ENCODE peak calls at places on chromosomes 1 and 21, in six cellular contexts. One of them, this sample, is unnamed.

GRCh38 chr1:234963904-234964702 is 164.5 kb downstream of the TOMM20 start:
- DNase-seq in breast epithelium: no peak
- DNase-seq in left lung: no peak
- DNase-seq in pancreas: no peak
- DNase-seq in GM23338: no peak
- DNase-seq in CD8-positive, alpha-beta T cell: no peak
- DNase-seq in this sample: no peak

GRCh38 chr1:199113265-199113869 is 474.5 kb downstream of the PTPRC start:
- DNase-seq in breast epithelium: no peak
- DNase-seq in left lung: peak; percentile 48
- DNase-seq in pancreas: no peak
- DNase-seq in GM23338: peak; percentile 74
- DNase-seq in CD8-positive, alpha-beta T cell: peak; percentile 33
- DNase-seq in this sample: peak; percentile 8

GRCh38 chr21:31173881-31174555 is 135.7 kb upstream of the KRTAP19-8 start:
- DNase-seq in breast epithelium: no peak
- DNase-seq in left lung: peak; percentile 37
- DNase-seq in pancreas: no peak
- DNase-seq in GM23338: no peak
- DNase-seq in CD8-positive, alpha-beta T cell: no peak
- DNase-seq in this sample: no peak

GRCh38 chr1:28199328-28200233 is 23.1 kb upstream of the PTAFR start:
- DNase-seq in breast epithelium: no peak
- DNase-seq in left lung: no peak
- DNase-seq in pancreas: no peak
- DNase-seq in GM23338: no peak
- DNase-seq in CD8-positive, alpha-beta T cell: peak; percentile 49
- DNase-seq in this sample: no peak

GRCh38 chr1:192161974-192162373 is 3.7 kb downstream of the RGS18 start:
- DNase-seq in breast epithelium: no peak
- DNase-seq in left lung: no peak
- DNase-seq in pancreas: no peak
- DNase-seq in GM23338: no peak
- DNase-seq in CD8-positive, alpha-beta T cell: no peak
- DNase-seq in this sample: no peak

GRCh38 chr1:158121604-158122254 is 59.0 kb upstream of the CD1D start:
- DNase-seq in breast epithelium: no peak
- DNase-seq in left lung: no peak
- DNase-seq in pancreas: no peak
- DNase-seq in GM23338: peak; percentile 88
- DNase-seq in CD8-positive, alpha-beta T cell: no peak
- DNase-seq in this sample: peak; percentile 66

GRCh38 chr1:179038528-179039281 is 13.0 kb downstream of the FAM20B start:
- DNase-seq in breast epithelium: no peak
- DNase-seq in left lung: no peak
- DNase-seq in pancreas: no peak
- DNase-seq in GM23338: no peak
- DNase-seq in CD8-positive, alpha-beta T cell: no peak
- DNase-seq in this sample: no peak

GRCh38 chr21:32719085-32719484 is 8.7 kb downstream of the SYNJ1 start:
- DNase-seq in breast epithelium: no peak
- DNase-seq in left lung: no peak
- DNase-seq in pancreas: no peak
- DNase-seq in GM23338: no peak
- DNase-seq in CD8-positive, alpha-beta T cell: no peak
- DNase-seq in this sample: peak; percentile 14

GRCh38 chr1:35287807-35288640 is 19.5 kb downstream of the ZMYM4 start:
- DNase-seq in breast epithelium: no peak
- DNase-seq in left lung: no peak
- DNase-seq in pancreas: no peak
- DNase-seq in GM23338: no peak
- DNase-seq in CD8-positive, alpha-beta T cell: no peak
- DNase-seq in this sample: no peak

GRCh38 chr1:232352956-232353355 is 277.0 kb downstream of the SIPA1L2 start:
- DNase-seq in breast epithelium: no peak
- DNase-seq in left lung: no peak
- DNase-seq in pancreas: no peak
- DNase-seq in GM23338: no peak
- DNase-seq in CD8-positive, alpha-beta T cell: no peak
- DNase-seq in this sample: no peak

GRCh38 chr1:198523183-198523942 is 17.1 kb downstream of the ATP6V1G3 start:
- DNase-seq in breast epithelium: no peak
- DNase-seq in left lung: no peak
- DNase-seq in pancreas: no peak
- DNase-seq in GM23338: no peak
- DNase-seq in CD8-positive, alpha-beta T cell: no peak
- DNase-seq in this sample: no peak

GRCh38 chr1:1895050-1895398 is 4.1 kb upstream of the GNB1 start:
- DNase-seq in breast epithelium: no peak
- DNase-seq in left lung: no peak
- DNase-seq in pancreas: peak; percentile 36
- DNase-seq in GM23338: no peak
- DNase-seq in CD8-positive, alpha-beta T cell: no peak
- DNase-seq in this sample: no peak
- H3K4me1 ChIP-seq in breast epithelium: peaks cover 16% of the 10 kb centered on the region
- H3K4me1 ChIP-seq in left lung: peaks cover 20% of the 10 kb centered on the region
- H3K4me1 ChIP-seq in pancreas: peaks cover 7% of the 10 kb centered on the region
- H3K4me1 ChIP-seq in GM23338: peaks cover 11% of the 10 kb centered on the region
- H3K4me1 ChIP-seq in CD8-positive, alpha-beta T cell: peaks cover 52% of the 10 kb centered on the region
- H3K4me1 ChIP-seq in this sample: peaks cover 27% of the 10 kb centered on the region

DNA sequence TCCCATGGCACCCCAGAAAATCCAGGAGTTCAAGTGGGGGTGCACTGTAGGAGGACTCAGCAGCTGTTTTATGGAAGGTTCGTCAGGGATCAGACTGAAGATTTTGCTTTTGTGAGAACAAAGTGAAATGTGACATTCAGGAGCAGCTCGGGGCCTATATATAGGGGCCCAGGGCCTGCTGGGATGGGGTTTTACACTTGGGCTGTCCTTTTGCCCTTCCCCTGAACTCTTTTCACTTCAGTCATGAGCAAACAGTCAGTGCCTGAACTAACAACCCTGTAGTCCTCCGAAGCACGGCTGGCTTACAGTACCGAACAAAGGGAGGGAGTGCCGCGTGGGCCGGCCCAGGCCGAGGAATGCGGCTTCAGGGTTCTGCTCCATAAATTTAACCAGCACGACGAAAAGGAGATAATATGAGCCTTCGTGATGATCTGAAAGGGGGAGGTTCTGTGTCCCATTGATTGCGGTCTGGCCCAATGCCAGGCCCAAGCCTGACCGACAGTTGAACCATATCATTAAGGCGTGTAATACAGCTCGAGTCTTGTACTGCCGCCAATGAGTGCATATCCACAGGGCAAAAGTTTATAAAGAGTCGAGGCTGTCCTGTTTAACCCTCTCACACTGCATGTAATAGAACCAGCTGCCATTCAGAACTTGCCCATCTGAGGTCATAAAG is 139.9 kb downstream of the DHRS3 start:
- DNase-seq in breast epithelium: peak; percentile 77
- DNase-seq in left lung: peak; percentile 81
- DNase-seq in pancreas: peak; percentile 88
- DNase-seq in GM23338: peak; percentile 42
- DNase-seq in CD8-positive, alpha-beta T cell: no peak
- DNase-seq in this sample: peak; percentile 91
- H3K4me3 ChIP-seq in breast epithelium: peak overlapping the region; percentile 29
- H3K4me3 ChIP-seq in left lung: no peak overlapping the region
- H3K4me3 ChIP-seq in pancreas: no peak overlapping the region
- H3K4me3 ChIP-seq in GM23338: no peak overlapping the region
- H3K4me3 ChIP-seq in CD8-positive, alpha-beta T cell: no peak overlapping the region
- H3K4me3 ChIP-seq in this sample: no peak overlapping the region

GRCh38 chr1:162217674-162218073 is 148.2 kb downstream of the NOS1AP start:
- DNase-seq in breast epithelium: no peak
- DNase-seq in left lung: no peak
- DNase-seq in pancreas: no peak
- DNase-seq in GM23338: no peak
- DNase-seq in CD8-positive, alpha-beta T cell: no peak
- DNase-seq in this sample: no peak

GRCh38 chr1:162220009-162220539 is 150.6 kb downstream of the NOS1AP start:
- DNase-seq in breast epithelium: no peak
- DNase-seq in left lung: no peak
- DNase-seq in pancreas: no peak
- DNase-seq in GM23338: peak; percentile 60
- DNase-seq in CD8-positive, alpha-beta T cell: no peak
- DNase-seq in this sample: no peak

GRCh38 chr1:162218546-162218945 is 149.1 kb downstream of the NOS1AP start:
- DNase-seq in breast epithelium: no peak
- DNase-seq in left lung: no peak
- DNase-seq in pancreas: no peak
- DNase-seq in GM23338: no peak
- DNase-seq in CD8-positive, alpha-beta T cell: no peak
- DNase-seq in this sample: no peak

GRCh38 chr1:162219461-162219860 is 150.0 kb downstream of the NOS1AP start:
- DNase-seq in breast epithelium: no peak
- DNase-seq in left lung: no peak
- DNase-seq in pancreas: no peak
- DNase-seq in GM23338: no peak
- DNase-seq in CD8-positive, alpha-beta T cell: no peak
- DNase-seq in this sample: no peak

DNA sequence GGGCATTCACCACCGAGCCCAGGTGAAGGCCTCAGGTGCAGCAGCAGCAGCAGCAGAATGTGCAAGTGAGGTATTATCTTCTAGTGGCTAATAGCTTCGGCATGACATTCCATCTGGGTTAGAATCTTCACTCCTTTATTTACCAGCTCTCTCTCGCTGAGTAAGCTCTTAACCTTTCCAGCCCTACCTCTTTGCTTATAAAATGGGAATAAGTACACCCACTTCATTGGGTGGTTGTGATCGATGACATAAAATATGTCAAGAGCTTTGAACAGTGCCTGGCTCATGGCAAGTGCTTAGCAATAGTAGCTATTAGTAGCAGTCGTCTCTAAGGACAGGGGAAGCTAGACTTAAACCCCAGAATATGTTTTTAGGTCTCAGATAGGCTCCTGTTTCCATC is 149.5 kb downstream of the NOS1AP start:
- DNase-seq in breast epithelium: no peak
- DNase-seq in left lung: no peak
- DNase-seq in pancreas: no peak
- DNase-seq in GM23338: no peak
- DNase-seq in CD8-positive, alpha-beta T cell: no peak
- DNase-seq in this sample: no peak
- H3K4me1 ChIP-seq in breast epithelium: peaks cover 18% of the 10 kb centered on the region
- H3K4me1 ChIP-seq in left lung: peaks cover 13% of the 10 kb centered on the region
- H3K4me1 ChIP-seq in pancreas: peaks cover 3% of the 10 kb centered on the region
- H3K4me1 ChIP-seq in GM23338: peaks cover 90% of the 10 kb centered on the region
- H3K4me1 ChIP-seq in CD8-positive, alpha-beta T cell: no peaks in the 10 kb centered on the region
- H3K4me1 ChIP-seq in this sample: peaks cover 10% of the 10 kb centered on the region

DNA sequence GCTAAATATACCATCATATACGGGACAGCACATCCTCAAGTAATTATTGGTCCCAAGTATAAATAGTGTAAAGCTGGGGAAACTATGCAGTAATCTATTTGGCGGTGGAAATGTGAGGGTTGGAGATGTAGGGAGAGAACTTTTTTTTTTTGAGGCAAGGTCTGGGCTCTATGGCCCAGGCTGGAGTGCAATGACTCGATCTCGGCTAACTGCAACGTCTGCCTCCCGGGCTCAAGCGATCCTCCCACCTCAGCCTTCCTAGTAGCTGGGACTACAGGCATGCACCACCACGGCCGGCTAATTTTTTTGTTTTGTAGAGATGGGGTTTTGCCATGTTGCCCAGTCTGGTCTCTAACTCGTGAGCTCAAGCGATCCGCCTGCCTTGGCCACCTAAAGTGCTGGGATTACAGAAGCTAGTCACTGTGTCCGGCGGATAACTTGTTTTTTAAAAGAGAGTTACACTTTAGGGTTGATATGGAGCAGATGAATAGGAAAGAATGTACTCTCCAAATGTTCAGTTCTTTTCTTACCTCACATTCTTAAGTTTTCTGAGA is 1.9 kb downstream of the IFT25 start:
- DNase-seq in breast epithelium: no peak
- DNase-seq in left lung: no peak
- DNase-seq in pancreas: no peak
- DNase-seq in GM23338: no peak
- DNase-seq in CD8-positive, alpha-beta T cell: no peak
- DNase-seq in this sample: no peak
- H3K4me3 ChIP-seq in breast epithelium: no peak overlapping the region
- H3K4me3 ChIP-seq in left lung: no peak overlapping the region
- H3K4me3 ChIP-seq in pancreas: no peak overlapping the region
- H3K4me3 ChIP-seq in GM23338: no peak overlapping the region
- H3K4me3 ChIP-seq in CD8-positive, alpha-beta T cell: no peak overlapping the region
- H3K4me3 ChIP-seq in this sample: no peak overlapping the region

GRCh38 chr1:91725961-91726704 is 159.8 kb downstream of the TGFBR3 start:
- DNase-seq in breast epithelium: peak; percentile 44
- DNase-seq in left lung: no peak
- DNase-seq in pancreas: no peak
- DNase-seq in GM23338: no peak
- DNase-seq in CD8-positive, alpha-beta T cell: no peak
- DNase-seq in this sample: peak; percentile 40

GRCh38 chr1:91729621-91730348 is 156.2 kb downstream of the TGFBR3 start:
- DNase-seq in breast epithelium: no peak
- DNase-seq in left lung: no peak
- DNase-seq in pancreas: no peak
- DNase-seq in GM23338: no peak
- DNase-seq in CD8-positive, alpha-beta T cell: no peak
- DNase-seq in this sample: no peak

GRCh38 chr1:91730781-91731732 is 154.9 kb downstream of the TGFBR3 start:
- DNase-seq in breast epithelium: peak; percentile 90
- DNase-seq in left lung: peak; percentile 58
- DNase-seq in pancreas: no peak
- DNase-seq in GM23338: peak; percentile 5
- DNase-seq in CD8-positive, alpha-beta T cell: no peak
- DNase-seq in this sample: peak; percentile 59

GRCh38 chr1:91724644-91725043 is 161.3 kb downstream of the TGFBR3 start:
- DNase-seq in breast epithelium: no peak
- DNase-seq in left lung: no peak
- DNase-seq in pancreas: no peak
- DNase-seq in GM23338: no peak
- DNase-seq in CD8-positive, alpha-beta T cell: no peak
- DNase-seq in this sample: no peak

DNA sequence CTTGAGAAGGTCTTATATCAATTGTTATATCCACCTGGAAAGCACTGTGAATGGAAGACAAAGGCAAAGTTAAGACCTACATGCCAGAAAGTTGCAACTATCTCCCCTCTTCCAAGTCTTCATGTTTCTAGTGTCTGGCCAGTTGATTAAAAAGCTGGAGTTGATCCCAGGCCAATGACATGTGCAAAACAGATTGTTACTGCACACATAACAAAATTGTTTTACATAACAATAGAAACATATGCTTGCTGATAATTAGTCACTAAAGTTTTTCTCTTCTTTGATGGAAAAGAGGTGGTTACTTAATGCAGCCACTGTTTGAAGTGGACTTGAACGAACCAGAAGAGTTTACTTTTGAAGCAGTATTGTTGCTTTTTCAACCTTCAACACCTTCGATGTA is 158.2 kb downstream of the TGFBR3 start:
- DNase-seq in breast epithelium: no peak
- DNase-seq in left lung: no peak
- DNase-seq in pancreas: no peak
- DNase-seq in GM23338: no peak
- DNase-seq in CD8-positive, alpha-beta T cell: no peak
- DNase-seq in this sample: no peak
- H3K4me1 ChIP-seq in breast epithelium: peaks cover 27% of the 10 kb centered on the region
- H3K4me1 ChIP-seq in left lung: peaks cover 24% of the 10 kb centered on the region
- H3K4me1 ChIP-seq in pancreas: no peaks in the 10 kb centered on the region
- H3K4me1 ChIP-seq in GM23338: no peaks in the 10 kb centered on the region
- H3K4me1 ChIP-seq in CD8-positive, alpha-beta T cell: peaks cover 32% of the 10 kb centered on the region
- H3K4me1 ChIP-seq in this sample: peaks cover 45% of the 10 kb centered on the region

GRCh38 chr1:32291708-32292508 is at the start of gene HDAC1:
- DNase-seq in breast epithelium: peak; percentile 95
- DNase-seq in left lung: peak; percentile 97
- DNase-seq in pancreas: peak; percentile 100
- DNase-seq in GM23338: peak; percentile 95
- DNase-seq in CD8-positive, alpha-beta T cell: peak; percentile 96
- DNase-seq in this sample: peak; percentile 99
- H3K4me3 ChIP-seq in breast epithelium: peak within 1 kb of the TSS; percentile 92
- H3K4me3 ChIP-seq in left lung: peak within 1 kb of the TSS; percentile 62
- H3K4me3 ChIP-seq in pancreas: peak within 1 kb of the TSS; percentile 68
- H3K4me3 ChIP-seq in GM23338: peak within 1 kb of the TSS; percentile 92
- H3K4me3 ChIP-seq in CD8-positive, alpha-beta T cell: peak within 1 kb of the TSS; percentile 84
- H3K4me3 ChIP-seq in this sample: peak within 1 kb of the TSS; percentile 91